ENCODE peak calls at places on chromosomes 6 and 20, in five cellular contexts. One of them, this sample, is unnamed.

GRCh38 chr6:49579649-49580048 is 29.2 kb downstream of the C6orf141 start:
- DNase-seq in HepG2: no peak
- DNase-seq in GM12878: no peak
- DNase-seq in H1: no peak
- DNase-seq in K562: no peak
- DNase-seq in this sample: no peak

GRCh38 chr6:116397960-116398359 is 27.2 kb downstream of the DSE start:
- DNase-seq in GM12878: no peak
- DNase-seq in H1: no peak
- DNase-seq in K562: no peak
- DNase-seq in HepG2: no peak
- DNase-seq in this sample: no peak

GRCh38 chr6:43173496-43174262 is 2.6 kb downstream of the SRF start:
- DNase-seq in H1: no peak
- DNase-seq in HepG2: no peak
- DNase-seq in K562: no peak
- DNase-seq in GM12878: no peak
- DNase-seq in this sample: no peak

GRCh38 chr6:166394036-166394892 is 11.5 kb upstream of the MPC1 start:
- DNase-seq in K562: no peak
- DNase-seq in HepG2: peak
- DNase-seq in GM12878: no peak
- DNase-seq in H1: no peak
- DNase-seq in this sample: no peak

GRCh38 chr6:40349092-40349491 is 238.1 kb downstream of the LRFN2 start:
- DNase-seq in GM12878: no peak
- DNase-seq in HepG2: no peak
- DNase-seq in H1: no peak
- DNase-seq in K562: no peak
- DNase-seq in this sample: no peak

GRCh38 chr20:62762801-62763368 is 33.4 kb upstream of the MRGBP start:
- DNase-seq in H1: no peak
- DNase-seq in HepG2: no peak
- DNase-seq in K562: no peak
- DNase-seq in GM12878: no peak
- DNase-seq in this sample: no peak

GRCh38 chr20:17645010-17645409 is 37.0 kb downstream of the RRBP1 start:
- DNase-seq in K562: no peak
- DNase-seq in H1: no peak
- DNase-seq in HepG2: no peak
- DNase-seq in GM12878: no peak
- DNase-seq in this sample: no peak

GRCh38 chr6:44021628-44022295 is 105.5 kb downstream of the MRPL14 start:
- DNase-seq in HepG2: no peak
- DNase-seq in K562: no peak
- DNase-seq in GM12878: no peak
- DNase-seq in H1: no peak
- DNase-seq in this sample: no peak

GRCh38 chr6:41021832-41022231 is 17.2 kb downstream of the UNC5CL start:
- DNase-seq in H1: no peak
- DNase-seq in HepG2: peak
- DNase-seq in GM12878: no peak
- DNase-seq in K562: no peak
- DNase-seq in this sample: no peak

GRCh38 chr6:83429857-83430605 is 820 bp downstream of the ME1 start:
- DNase-seq in K562: peak
- DNase-seq in H1: no peak
- DNase-seq in HepG2: no peak
- DNase-seq in GM12878: no peak
- DNase-seq in this sample: peak

GRCh38 chr6:83429269-83429668 is 1.6 kb downstream of the ME1 start:
- DNase-seq in GM12878: no peak
- DNase-seq in HepG2: no peak
- DNase-seq in H1: no peak
- DNase-seq in K562: no peak
- DNase-seq in this sample: no peak

DNA sequence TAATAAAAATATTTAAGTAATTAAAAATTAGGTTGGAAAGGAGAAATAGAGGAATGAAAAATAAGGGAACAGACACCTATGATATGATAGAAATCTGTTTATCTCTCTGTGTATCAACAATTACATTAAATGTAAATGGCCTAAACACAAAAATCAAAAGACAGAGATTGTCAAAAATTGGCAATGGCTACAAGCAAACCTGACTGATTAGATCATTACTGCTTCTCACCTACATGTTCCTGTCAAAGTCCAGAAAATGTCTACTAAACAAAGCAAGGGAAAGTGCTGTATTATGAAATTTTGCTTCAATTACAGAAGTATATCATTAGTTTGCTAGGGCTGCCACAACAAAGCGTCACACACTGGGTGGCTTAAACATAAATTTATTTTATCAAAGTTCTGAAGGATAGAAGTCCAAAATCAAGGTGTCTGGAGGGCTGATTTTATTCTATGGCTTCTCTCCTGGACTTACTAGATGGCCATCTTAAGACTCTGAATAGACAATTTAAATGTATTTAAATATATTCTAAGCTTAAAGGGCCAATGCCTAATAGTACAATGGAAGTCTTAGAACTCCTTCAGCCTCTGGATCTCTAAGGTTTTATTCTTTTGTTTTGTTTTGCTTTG is 6.3 kb downstream of the ME1 start:
- DNase-seq in H1: no peak
- DNase-seq in K562: no peak
- DNase-seq in GM12878: no peak
- DNase-seq in HepG2: no peak
- DNase-seq in this sample: no peak
- TF ChIP-seq CREB1 in H1: no peak
- TF ChIP-seq CREB1 in K562: no peak
- TF ChIP-seq CREB1 in GM12878: no peak
- TF ChIP-seq CREB1 in HepG2: no peak
- TF ChIP-seq CREB1 in this sample: no peak

DNA sequence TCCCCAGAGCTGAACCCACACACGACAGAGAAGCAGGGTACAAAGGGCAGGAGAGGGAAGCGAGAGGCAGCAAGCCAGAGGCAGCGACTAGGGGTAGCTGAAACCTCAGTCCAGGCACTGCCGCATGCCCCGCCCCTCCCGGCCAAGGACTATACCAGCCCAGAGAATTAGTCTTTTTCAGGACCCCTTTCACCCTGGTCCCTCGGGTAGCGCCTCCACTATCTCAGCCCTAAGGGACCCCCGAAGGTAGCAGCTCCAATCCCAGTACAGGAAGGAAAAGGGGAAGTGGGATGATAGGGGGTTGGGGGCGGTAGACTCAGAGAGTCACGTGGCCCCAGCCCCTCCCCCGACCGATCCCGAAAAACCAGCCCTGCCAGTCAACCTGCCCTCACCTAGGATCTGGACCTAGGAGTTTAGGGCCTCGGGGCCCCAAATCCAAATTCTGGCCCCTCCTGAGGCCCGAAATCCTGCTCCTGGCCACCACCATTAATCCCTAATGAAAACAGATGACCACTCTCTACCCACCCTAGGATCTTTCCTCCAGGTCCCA is 1.3 kb downstream of the RGL2 start:
- DNase-seq in GM12878: no peak
- DNase-seq in K562: peak
- DNase-seq in H1: no peak
- DNase-seq in HepG2: no peak
- DNase-seq in this sample: peak
- TF ChIP-seq POLR2AphosphoS5 in GM12878: no peak
- TF ChIP-seq POLR2AphosphoS5 in K562: no peak
- TF ChIP-seq POLR2AphosphoS5 in H1: no peak
- TF ChIP-seq POLR2AphosphoS5 in HepG2: peak
- TF ChIP-seq POLR2AphosphoS5 in this sample: peak

DNA sequence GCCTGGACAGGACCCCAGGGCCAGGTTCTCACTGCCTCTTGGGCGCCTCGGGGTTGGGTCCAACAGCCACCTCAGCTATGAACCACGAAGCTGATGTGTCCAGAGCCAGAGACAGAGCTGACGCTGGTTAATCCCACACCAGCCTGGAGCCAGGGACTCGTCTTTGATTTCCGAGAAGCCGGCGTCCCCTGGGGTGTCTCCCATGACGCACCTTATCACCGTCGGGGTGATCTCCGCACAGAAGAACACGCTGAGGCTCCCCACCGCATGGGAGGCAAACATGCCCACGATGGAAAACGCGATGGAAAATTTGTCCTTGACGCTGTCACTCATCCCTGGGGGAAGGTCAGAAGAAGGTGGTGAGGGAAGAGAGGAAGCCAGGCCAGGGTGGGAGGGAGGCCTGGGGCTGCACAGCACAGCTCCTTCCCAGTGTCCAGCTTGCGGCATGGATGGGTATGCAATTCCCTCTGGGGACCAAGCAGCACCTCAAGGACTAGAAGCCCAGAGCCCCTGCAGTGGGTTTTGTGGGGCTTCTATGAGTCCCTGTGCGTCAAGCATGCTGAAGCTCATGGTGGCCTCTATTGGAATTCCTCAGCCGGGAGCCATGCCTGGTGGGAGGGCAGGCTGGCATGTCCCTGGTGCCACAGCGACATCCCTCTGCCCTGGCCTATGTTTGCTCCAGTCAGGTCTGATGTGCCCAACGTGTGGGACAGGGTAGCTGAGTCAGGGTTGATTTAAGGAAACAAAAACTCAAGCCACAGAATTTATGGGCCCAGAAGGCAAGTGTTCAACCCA is 25.1 kb downstream of the PSMG4 start:
- DNase-seq in H1: no peak
- DNase-seq in K562: no peak
- DNase-seq in HepG2: no peak
- DNase-seq in GM12878: no peak
- DNase-seq in this sample: no peak
- TF ChIP-seq CREB1 in H1: no peak
- TF ChIP-seq CREB1 in K562: no peak
- TF ChIP-seq CREB1 in HepG2: no peak
- TF ChIP-seq CREB1 in GM12878: no peak
- TF ChIP-seq CREB1 in this sample: no peak

GRCh38 chr6:114785235-114786127 is 442.7 kb upstream of the HS3ST5 start:
- DNase-seq in HepG2: no peak
- DNase-seq in GM12878: peak
- DNase-seq in K562: no peak
- DNase-seq in H1: no peak
- DNase-seq in this sample: no peak
- TF ChIP-seq POLR2AphosphoS5 in HepG2: no peak
- TF ChIP-seq POLR2AphosphoS5 in GM12878: no peak
- TF ChIP-seq POLR2AphosphoS5 in K562: no peak
- TF ChIP-seq POLR2AphosphoS5 in H1: no peak
- TF ChIP-seq POLR2AphosphoS5 in this sample: no peak

GRCh38 chr20:43558412-43559146 is at the start of gene SGK2:
- DNase-seq in HepG2: peak
- DNase-seq in GM12878: no peak
- DNase-seq in H1: no peak
- DNase-seq in K562: peak
- DNase-seq in this sample: no peak
- TF ChIP-seq CREB1 in HepG2: peak
- TF ChIP-seq CREB1 in GM12878: no peak
- TF ChIP-seq CREB1 in H1: no peak
- TF ChIP-seq CREB1 in K562: no peak
- TF ChIP-seq CREB1 in this sample: no peak

DNA sequence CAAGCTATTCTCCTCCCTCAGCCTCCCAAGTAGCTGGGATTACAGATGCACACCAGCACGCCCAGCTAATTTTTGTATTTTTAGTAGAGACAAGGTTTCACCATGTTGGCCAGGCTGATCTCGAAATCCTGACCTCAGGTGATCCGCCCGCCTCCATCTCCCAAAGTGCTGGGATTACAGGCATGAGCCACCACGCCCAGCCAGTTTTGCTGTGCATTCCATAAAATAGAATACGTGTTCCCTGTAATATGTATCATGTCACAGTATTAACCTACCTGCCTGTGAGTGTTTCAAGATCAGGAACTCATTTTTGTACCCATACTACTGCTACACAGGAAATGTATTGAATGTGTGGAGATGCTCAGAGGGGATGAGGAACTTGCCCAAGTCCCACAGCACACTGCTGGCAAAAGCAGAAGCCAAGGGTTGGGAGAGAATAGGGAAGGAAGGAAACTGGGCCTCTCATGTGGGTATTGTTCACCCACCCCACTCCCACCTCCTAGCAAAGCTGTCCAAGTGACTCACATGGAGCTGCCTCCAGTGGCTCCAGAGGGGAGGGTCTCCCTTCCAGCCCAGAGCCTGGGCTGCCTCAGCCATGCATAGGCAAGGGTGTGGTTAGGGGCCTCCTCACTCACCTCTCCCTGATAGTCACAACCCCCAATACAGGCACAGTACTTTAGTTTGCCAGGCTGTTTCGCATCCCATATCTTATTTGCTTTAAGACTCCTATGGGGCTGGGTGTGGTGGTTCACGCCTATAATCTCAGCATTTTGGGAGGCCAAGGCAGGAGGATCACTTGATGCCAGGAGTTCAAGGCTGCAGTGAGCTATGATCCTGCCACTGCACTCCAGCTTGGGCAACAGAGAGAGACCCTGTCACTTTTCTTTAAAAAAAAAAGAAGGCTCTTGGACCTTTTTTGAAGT is 9.4 kb downstream of the HM13 start:
- DNase-seq in K562: no peak
- DNase-seq in GM12878: no peak
- DNase-seq in HepG2: no peak
- DNase-seq in H1: no peak
- DNase-seq in this sample: no peak
- TF ChIP-seq POLR2AphosphoS5 in K562: no peak
- TF ChIP-seq POLR2AphosphoS5 in GM12878: no peak
- TF ChIP-seq POLR2AphosphoS5 in HepG2: no peak
- TF ChIP-seq POLR2AphosphoS5 in H1: no peak
- TF ChIP-seq POLR2AphosphoS5 in this sample: no peak

GRCh38 chr20:48348022-48348421 is 479.8 kb downstream of the PREX1 start:
- DNase-seq in K562: no peak
- DNase-seq in HepG2: no peak
- DNase-seq in H1: no peak
- DNase-seq in GM12878: no peak
- DNase-seq in this sample: no peak

GRCh38 chr20:48352628-48353027 is 475.2 kb downstream of the PREX1 start:
- DNase-seq in HepG2: no peak
- DNase-seq in GM12878: no peak
- DNase-seq in K562: no peak
- DNase-seq in H1: no peak
- DNase-seq in this sample: no peak

GRCh38 chr20:48350291-48350988 is 477.4 kb downstream of the PREX1 start:
- DNase-seq in GM12878: no peak
- DNase-seq in HepG2: peak
- DNase-seq in K562: peak
- DNase-seq in H1: peak
- DNase-seq in this sample: peak

GRCh38 chr20:48352042-48352441 is 475.8 kb downstream of the PREX1 start:
- DNase-seq in GM12878: no peak
- DNase-seq in HepG2: no peak
- DNase-seq in K562: no peak
- DNase-seq in H1: no peak
- DNase-seq in this sample: no peak

GRCh38 chr20:48349673-48350072 is 478.1 kb downstream of the PREX1 start:
- DNase-seq in GM12878: no peak
- DNase-seq in H1: no peak
- DNase-seq in K562: no peak
- DNase-seq in HepG2: no peak
- DNase-seq in this sample: no peak
- TF ChIP-seq CREB1 in GM12878: no peak
- TF ChIP-seq CREB1 in H1: no peak
- TF ChIP-seq CREB1 in K562: no peak
- TF ChIP-seq CREB1 in HepG2: no peak
- TF ChIP-seq CREB1 in this sample: no peak

This sample was measured in GM23338.